ENCODE peak calls at places on chromosomes 16 and 17, in seven cellular contexts. One of them, this sample, is unnamed.

GRCh38 chr16:68902376-68903345 is 59.3 kb downstream of the TANGO6 start:
- DNase-seq in CD8-positive, alpha-beta T cell: no peak
- DNase-seq in ovary: no peak
- DNase-seq in AG04450: peak; percentile 15
- DNase-seq in GM23338: peak; percentile 93
- DNase-seq in fibroblast of lung: peak; percentile 40
- DNase-seq in heart right ventricle: no peak
- DNase-seq in this sample: peak; percentile 8

GRCh38 chr17:1229891-1230571 is 40.2 kb upstream of the BHLHA9 start:
- DNase-seq in CD8-positive, alpha-beta T cell: no peak
- DNase-seq in ovary: no peak
- DNase-seq in AG04450: no peak
- DNase-seq in GM23338: no peak
- DNase-seq in fibroblast of lung: no peak
- DNase-seq in heart right ventricle: no peak
- DNase-seq in this sample: no peak

GRCh38 chr17:27993161-27993695 is 49.2 kb upstream of the NLK start:
- DNase-seq in CD8-positive, alpha-beta T cell: no peak
- DNase-seq in ovary: no peak
- DNase-seq in AG04450: no peak
- DNase-seq in GM23338: no peak
- DNase-seq in fibroblast of lung: no peak
- DNase-seq in heart right ventricle: no peak
- DNase-seq in this sample: peak; percentile 17

GRCh38 chr16:67943619-67944503 is at the start of gene LCAT:
- DNase-seq in CD8-positive, alpha-beta T cell: no peak
- DNase-seq in ovary: peak; percentile 65
- DNase-seq in AG04450: no peak
- DNase-seq in GM23338: no peak
- DNase-seq in fibroblast of lung: peak; percentile 36
- DNase-seq in heart right ventricle: peak; percentile 72
- DNase-seq in this sample: peak; percentile 87

GRCh38 chr16:1726661-1727502 is 20.9 kb downstream of the MAPK8IP3 start:
- DNase-seq in CD8-positive, alpha-beta T cell: no peak
- DNase-seq in ovary: no peak
- DNase-seq in AG04450: no peak
- DNase-seq in GM23338: no peak
- DNase-seq in fibroblast of lung: no peak
- DNase-seq in heart right ventricle: no peak
- DNase-seq in this sample: no peak

GRCh38 chr16:66508261-66508913 is 41.5 kb downstream of the TK2 start:
- DNase-seq in CD8-positive, alpha-beta T cell: no peak
- DNase-seq in ovary: peak; percentile 10
- DNase-seq in AG04450: no peak
- DNase-seq in GM23338: no peak
- DNase-seq in fibroblast of lung: peak; percentile 66
- DNase-seq in heart right ventricle: no peak
- DNase-seq in this sample: no peak

GRCh38 chr17:63165420-63165819 is 199.4 kb downstream of the TANC2 start:
- DNase-seq in CD8-positive, alpha-beta T cell: no peak
- DNase-seq in ovary: no peak
- DNase-seq in AG04450: no peak
- DNase-seq in GM23338: no peak
- DNase-seq in fibroblast of lung: no peak
- DNase-seq in heart right ventricle: no peak
- DNase-seq in this sample: no peak

GRCh38 chr17:72560303-72561247 is 439.8 kb downstream of the SOX9 start:
- DNase-seq in CD8-positive, alpha-beta T cell: no peak
- DNase-seq in ovary: no peak
- DNase-seq in AG04450: no peak
- DNase-seq in GM23338: peak; percentile 75
- DNase-seq in fibroblast of lung: peak; percentile 43
- DNase-seq in heart right ventricle: no peak
- DNase-seq in this sample: no peak

GRCh38 chr17:57104461-57105175 is 19.6 kb downstream of the AKAP1 start:
- DNase-seq in CD8-positive, alpha-beta T cell: no peak
- DNase-seq in ovary: no peak
- DNase-seq in AG04450: no peak
- DNase-seq in GM23338: no peak
- DNase-seq in fibroblast of lung: peak; percentile 48
- DNase-seq in heart right ventricle: no peak
- DNase-seq in this sample: no peak

GRCh38 chr17:38925263-38925995 is at the start of gene LASP1NB:
- DNase-seq in CD8-positive, alpha-beta T cell: peak; percentile 81
- DNase-seq in ovary: peak; percentile 64
- DNase-seq in AG04450: no peak
- DNase-seq in GM23338: peak; percentile 85
- DNase-seq in fibroblast of lung: peak; percentile 54
- DNase-seq in heart right ventricle: peak; percentile 50
- DNase-seq in this sample: peak; percentile 67

GRCh38 chr16:66950971-66951790 is 9.9 kb upstream of the CES3 start:
- DNase-seq in CD8-positive, alpha-beta T cell: no peak
- DNase-seq in ovary: no peak
- DNase-seq in AG04450: no peak
- DNase-seq in GM23338: no peak
- DNase-seq in fibroblast of lung: no peak
- DNase-seq in heart right ventricle: no peak
- DNase-seq in this sample: no peak

GRCh38 chr17:61368049-61368831 is 31.4 kb upstream of the TBX2 start:
- DNase-seq in CD8-positive, alpha-beta T cell: no peak
- DNase-seq in ovary: no peak
- DNase-seq in AG04450: no peak
- DNase-seq in GM23338: no peak
- DNase-seq in fibroblast of lung: no peak
- DNase-seq in heart right ventricle: no peak
- DNase-seq in this sample: no peak

GRCh38 chr16:53816211-53816610 is 112.3 kb downstream of the FTO start:
- DNase-seq in CD8-positive, alpha-beta T cell: no peak
- DNase-seq in ovary: no peak
- DNase-seq in AG04450: no peak
- DNase-seq in GM23338: no peak
- DNase-seq in fibroblast of lung: no peak
- DNase-seq in heart right ventricle: no peak
- DNase-seq in this sample: no peak

GRCh38 chr17:77374170-77374936 is 233.6 kb downstream of the SEC14L1 start:
- DNase-seq in CD8-positive, alpha-beta T cell: peak; percentile 79
- DNase-seq in ovary: peak; percentile 84
- DNase-seq in AG04450: peak; percentile 74
- DNase-seq in GM23338: peak; percentile 92
- DNase-seq in fibroblast of lung: peak; percentile 87
- DNase-seq in heart right ventricle: peak; percentile 83
- DNase-seq in this sample: peak; percentile 26

GRCh38 chr17:21511368-21512195 is 135.4 kb downstream of the KCNJ12 start:
- DNase-seq in CD8-positive, alpha-beta T cell: peak; percentile 46
- DNase-seq in ovary: peak; percentile 80
- DNase-seq in AG04450: peak; percentile 21
- DNase-seq in GM23338: peak; percentile 95
- DNase-seq in fibroblast of lung: peak; percentile 77
- DNase-seq in heart right ventricle: peak; percentile 86
- DNase-seq in this sample: peak; percentile 21

GRCh38 chr16:64346080-64346479 is 775.8 kb downstream of the CDH11 start:
- DNase-seq in CD8-positive, alpha-beta T cell: no peak
- DNase-seq in ovary: no peak
- DNase-seq in AG04450: no peak
- DNase-seq in GM23338: no peak
- DNase-seq in fibroblast of lung: no peak
- DNase-seq in heart right ventricle: no peak
- DNase-seq in this sample: no peak

GRCh38 chr16:3243882-3244281 is 8.9 kb upstream of the ZNF200 start:
- DNase-seq in CD8-positive, alpha-beta T cell: no peak
- DNase-seq in ovary: no peak
- DNase-seq in AG04450: no peak
- DNase-seq in GM23338: no peak
- DNase-seq in fibroblast of lung: no peak
- DNase-seq in heart right ventricle: no peak
- DNase-seq in this sample: no peak

GRCh38 chr17:29624586-29624985 is 1.9 kb upstream of the CORO6 start:
- DNase-seq in CD8-positive, alpha-beta T cell: no peak
- DNase-seq in ovary: no peak
- DNase-seq in AG04450: no peak
- DNase-seq in GM23338: no peak
- DNase-seq in fibroblast of lung: no peak
- DNase-seq in heart right ventricle: no peak
- DNase-seq in this sample: no peak

GRCh38 chr16:51982715-51983680 is 563.9 kb downstream of the TOX3 start:
- DNase-seq in CD8-positive, alpha-beta T cell: no peak
- DNase-seq in ovary: peak; percentile 19
- DNase-seq in AG04450: peak; percentile 47
- DNase-seq in GM23338: peak; percentile 89
- DNase-seq in fibroblast of lung: peak; percentile 56
- DNase-seq in heart right ventricle: no peak
- DNase-seq in this sample: peak; percentile 32

GRCh38 chr17:51144266-51145022 is 8.9 kb upstream of the NME1 start:
- DNase-seq in CD8-positive, alpha-beta T cell: no peak
- DNase-seq in ovary: no peak
- DNase-seq in AG04450: no peak
- DNase-seq in GM23338: no peak
- DNase-seq in fibroblast of lung: no peak
- DNase-seq in heart right ventricle: no peak
- DNase-seq in this sample: no peak

DNA sequence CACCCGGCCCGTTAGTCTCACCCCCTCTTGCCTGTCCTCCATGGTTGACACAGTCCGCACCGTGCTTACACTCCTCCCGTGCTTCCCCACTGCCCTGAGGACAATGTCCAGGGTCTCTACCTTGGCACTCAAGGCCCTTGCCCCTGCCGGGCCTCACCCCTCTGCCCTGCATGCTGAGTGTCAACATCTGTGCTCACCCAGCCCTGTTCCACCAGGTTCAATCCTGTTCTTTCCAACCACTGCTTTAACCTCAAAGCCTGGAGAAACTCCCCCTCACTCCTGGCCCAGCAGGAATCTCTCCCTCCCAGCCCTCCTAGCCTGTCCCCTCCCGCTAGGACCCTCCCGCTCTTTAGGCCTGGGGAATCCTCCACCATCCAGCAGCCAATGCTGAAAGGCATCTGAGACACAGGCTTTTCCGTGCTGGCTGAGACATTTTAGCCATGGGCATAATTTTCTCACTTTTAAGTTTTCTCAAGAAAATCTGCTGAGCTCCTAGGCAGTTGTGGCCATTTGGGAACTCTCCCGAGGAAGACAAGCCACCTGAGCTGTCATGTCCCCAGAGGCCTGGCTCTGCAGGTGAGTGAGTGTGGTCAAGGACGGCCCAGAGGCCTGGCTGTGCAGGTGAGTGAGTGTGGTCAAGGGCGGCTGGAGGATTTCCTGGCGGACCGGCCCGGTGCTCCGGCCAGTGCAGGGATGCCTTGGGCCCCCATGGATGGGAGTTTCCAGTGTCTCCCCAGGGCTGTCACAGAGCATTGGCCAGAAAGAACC is 10.8 kb upstream of the P2RX1 start:
- DNase-seq in CD8-positive, alpha-beta T cell: no peak
- DNase-seq in ovary: no peak
- DNase-seq in AG04450: no peak
- DNase-seq in GM23338: no peak
- DNase-seq in fibroblast of lung: no peak
- DNase-seq in heart right ventricle: no peak
- DNase-seq in this sample: no peak
- H3K27ac ChIP-seq in CD8-positive, alpha-beta T cell: no peak overlapping the region
- H3K27ac ChIP-seq in ovary: no peak overlapping the region
- H3K27ac ChIP-seq in AG04450: no peak overlapping the region
- H3K27ac ChIP-seq in GM23338: no peak overlapping the region
- H3K27ac ChIP-seq in fibroblast of lung: no peak overlapping the region
- H3K27ac ChIP-seq in heart right ventricle: no peak overlapping the region
- H3K27ac ChIP-seq in this sample: no peak overlapping the region

DNA sequence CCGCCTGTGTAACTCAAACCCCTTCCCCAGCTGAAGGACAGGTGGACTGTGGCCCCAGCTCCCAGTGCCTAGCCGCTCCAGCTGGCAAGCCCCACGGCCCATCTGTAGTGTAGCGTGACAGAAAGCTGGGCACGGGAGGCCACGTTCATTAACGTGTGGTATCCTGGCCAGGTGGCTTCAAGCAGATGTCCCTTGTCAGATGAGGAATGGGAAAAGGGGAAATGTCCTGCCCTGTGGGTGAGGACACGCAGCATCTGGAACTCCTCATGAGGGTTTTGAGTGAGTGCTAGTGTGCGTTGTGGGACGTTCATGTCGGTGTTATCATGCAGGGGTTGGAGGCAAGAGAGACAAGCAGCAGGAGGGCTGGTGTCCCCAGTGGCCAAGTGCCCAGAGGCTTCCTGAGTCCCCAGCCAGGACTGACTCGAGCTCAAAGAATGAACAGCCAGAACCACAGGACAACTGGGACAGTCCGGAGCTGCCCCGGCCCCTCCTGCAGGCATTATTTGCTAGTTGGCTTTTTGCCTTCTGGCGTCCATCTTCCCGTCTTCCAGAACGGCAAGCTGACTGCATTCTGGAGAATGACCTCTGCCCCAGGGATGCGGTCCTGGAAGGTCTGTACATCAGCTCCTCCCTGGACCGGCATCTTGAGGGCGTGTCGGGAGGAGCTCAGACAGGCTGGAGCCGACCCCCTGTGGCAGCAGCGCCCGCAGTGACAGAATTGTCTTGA is 19.3 kb downstream of the KDM8 start:
- DNase-seq in CD8-positive, alpha-beta T cell: no peak
- DNase-seq in ovary: no peak
- DNase-seq in AG04450: no peak
- DNase-seq in GM23338: no peak
- DNase-seq in fibroblast of lung: peak; percentile 35
- DNase-seq in heart right ventricle: peak; percentile 69
- DNase-seq in this sample: no peak
- H3K27ac ChIP-seq in CD8-positive, alpha-beta T cell: no peak overlapping the region
- H3K27ac ChIP-seq in ovary: peak overlapping the region; percentile 31
- H3K27ac ChIP-seq in AG04450: peak overlapping the region; percentile 80
- H3K27ac ChIP-seq in GM23338: no peak overlapping the region
- H3K27ac ChIP-seq in fibroblast of lung: peak overlapping the region; percentile 86
- H3K27ac ChIP-seq in heart right ventricle: peak overlapping the region; percentile 69
- H3K27ac ChIP-seq in this sample: no peak overlapping the region

GRCh38 chr16:89423709-89424260 is 66.6 kb downstream of the ANKRD11 start:
- DNase-seq in CD8-positive, alpha-beta T cell: no peak
- DNase-seq in ovary: no peak
- DNase-seq in AG04450: no peak
- DNase-seq in GM23338: peak; percentile 52
- DNase-seq in fibroblast of lung: no peak
- DNase-seq in heart right ventricle: no peak
- DNase-seq in this sample: no peak
- H3K27ac ChIP-seq in CD8-positive, alpha-beta T cell: no peak overlapping the region
- H3K27ac ChIP-seq in ovary: no peak overlapping the region
- H3K27ac ChIP-seq in AG04450: no peak overlapping the region
- H3K27ac ChIP-seq in GM23338: peak overlapping the region; percentile 59
- H3K27ac ChIP-seq in fibroblast of lung: peak overlapping the region; percentile 78
- H3K27ac ChIP-seq in heart right ventricle: no peak overlapping the region
- H3K27ac ChIP-seq in this sample: no peak overlapping the region

GRCh38 chr16:81739503-81739902 is 39.6 kb upstream of the PLCG2 start:
- DNase-seq in CD8-positive, alpha-beta T cell: no peak
- DNase-seq in ovary: no peak
- DNase-seq in AG04450: no peak
- DNase-seq in GM23338: no peak
- DNase-seq in fibroblast of lung: no peak
- DNase-seq in heart right ventricle: no peak
- DNase-seq in this sample: no peak
- H3K27ac ChIP-seq in CD8-positive, alpha-beta T cell: no peak overlapping the region
- H3K27ac ChIP-seq in ovary: no peak overlapping the region
- H3K27ac ChIP-seq in AG04450: no peak overlapping the region
- H3K27ac ChIP-seq in GM23338: no peak overlapping the region
- H3K27ac ChIP-seq in fibroblast of lung: no peak overlapping the region
- H3K27ac ChIP-seq in heart right ventricle: peak overlapping the region; percentile 79
- H3K27ac ChIP-seq in this sample: no peak overlapping the region

GRCh38 chr17:32877164-32877764 is 340 bp upstream of the MYO1D start:
- DNase-seq in CD8-positive, alpha-beta T cell: peak; percentile 89
- DNase-seq in ovary: peak; percentile 93
- DNase-seq in AG04450: peak; percentile 23
- DNase-seq in GM23338: peak; percentile 93
- DNase-seq in fibroblast of lung: peak; percentile 72
- DNase-seq in heart right ventricle: peak; percentile 93
- DNase-seq in this sample: peak; percentile 61
- H3K27ac ChIP-seq in CD8-positive, alpha-beta T cell: peak overlapping the region; percentile 8
- H3K27ac ChIP-seq in ovary: peak overlapping the region; percentile 95
- H3K27ac ChIP-seq in AG04450: no peak overlapping the region
- H3K27ac ChIP-seq in GM23338: peak overlapping the region; percentile 55
- H3K27ac ChIP-seq in fibroblast of lung: no peak overlapping the region
- H3K27ac ChIP-seq in heart right ventricle: peak overlapping the region; percentile 81
- H3K27ac ChIP-seq in this sample: peak overlapping the region; percentile 49

This sample was measured in substantia nigra.